ENCODE peak calls at places on chromosomes 5 and 9, in four cellular contexts. One of them, this sample, is unnamed. For H3K9me3, the result is how much of the 10 kb centered on the place peaks cover.

GRCh38 chr5:27908341-27908740 is 870.0 kb upstream of the CDH9 start:
- DNase-seq in CD4-positive, alpha-beta T cell: no peak
- DNase-seq in AG04450: no peak
- DNase-seq in CD8-positive, alpha-beta memory T cell: no peak
- DNase-seq in this sample: no peak

GRCh38 chr9:69178583-69179011 is 4.5 kb downstream of the TJP2 start:
- DNase-seq in CD4-positive, alpha-beta T cell: no peak
- DNase-seq in CD8-positive, alpha-beta memory T cell: no peak
- DNase-seq in AG04450: no peak
- DNase-seq in this sample: no peak

GRCh38 chr9:17322882-17323864 is 188.3 kb downstream of the CNTLN start:
- DNase-seq in AG04450: no peak
- DNase-seq in CD8-positive, alpha-beta memory T cell: no peak
- DNase-seq in CD4-positive, alpha-beta T cell: no peak
- DNase-seq in this sample: no peak

GRCh38 chr9:82168585-82168984 is 180.0 kb downstream of the SPATA31D1 start:
- DNase-seq in CD8-positive, alpha-beta memory T cell: no peak
- DNase-seq in CD4-positive, alpha-beta T cell: no peak
- DNase-seq in AG04450: no peak
- DNase-seq in this sample: no peak

GRCh38 chr5:73388371-73388684 is 60.2 kb downstream of the FOXD1 start:
- DNase-seq in AG04450: no peak
- DNase-seq in CD4-positive, alpha-beta T cell: no peak
- DNase-seq in CD8-positive, alpha-beta memory T cell: no peak
- DNase-seq in this sample: no peak

GRCh38 chr5:152644316-152644715 is 239.2 kb upstream of the NMUR2 start:
- DNase-seq in CD8-positive, alpha-beta memory T cell: no peak
- DNase-seq in CD4-positive, alpha-beta T cell: no peak
- DNase-seq in AG04450: no peak
- DNase-seq in this sample: no peak

GRCh38 chr5:57989378-57989777 is 470.5 kb downstream of the PLK2 start:
- DNase-seq in CD4-positive, alpha-beta T cell: no peak
- DNase-seq in CD8-positive, alpha-beta memory T cell: no peak
- DNase-seq in AG04450: no peak
- DNase-seq in this sample: no peak

GRCh38 chr5:115349001-115349817 is 52.8 kb upstream of the CCDC112 start:
- DNase-seq in CD4-positive, alpha-beta T cell: no peak
- DNase-seq in CD8-positive, alpha-beta memory T cell: no peak
- DNase-seq in AG04450: peak
- DNase-seq in this sample: no peak

GRCh38 chr5:34930870-34931269 is 1.5 kb downstream of the DNAJC21 start:
- DNase-seq in CD8-positive, alpha-beta memory T cell: no peak
- DNase-seq in CD4-positive, alpha-beta T cell: no peak
- DNase-seq in AG04450: no peak
- DNase-seq in this sample: no peak

GRCh38 chr5:131196331-131196730 is 25.6 kb downstream of the LYRM7 start:
- DNase-seq in CD8-positive, alpha-beta memory T cell: no peak
- DNase-seq in CD4-positive, alpha-beta T cell: no peak
- DNase-seq in AG04450: no peak
- DNase-seq in this sample: no peak

GRCh38 chr5:113005454-113005853 is 28.9 kb downstream of the DCP2 start:
- DNase-seq in AG04450: no peak
- DNase-seq in CD4-positive, alpha-beta T cell: no peak
- DNase-seq in CD8-positive, alpha-beta memory T cell: no peak
- DNase-seq in this sample: no peak

GRCh38 chr9:130447193-130447816 is 2.5 kb downstream of the ASS1 start:
- DNase-seq in CD8-positive, alpha-beta memory T cell: no peak
- DNase-seq in AG04450: no peak
- DNase-seq in CD4-positive, alpha-beta T cell: no peak
- DNase-seq in this sample: no peak

GRCh38 chr9:72828281-72828731 is 124.5 kb downstream of the ALDH1A1 start:
- DNase-seq in AG04450: no peak
- DNase-seq in CD4-positive, alpha-beta T cell: no peak
- DNase-seq in CD8-positive, alpha-beta memory T cell: no peak
- DNase-seq in this sample: no peak

GRCh38 chr9:83630938-83631457 is 8.1 kb downstream of the IDNK start:
- DNase-seq in CD8-positive, alpha-beta memory T cell: no peak
- DNase-seq in CD4-positive, alpha-beta T cell: no peak
- DNase-seq in AG04450: no peak
- DNase-seq in this sample: no peak

GRCh38 chr5:155883966-155884555 is 442.9 kb upstream of the SGCD start:
- DNase-seq in CD4-positive, alpha-beta T cell: no peak
- DNase-seq in CD8-positive, alpha-beta memory T cell: no peak
- DNase-seq in AG04450: no peak
- DNase-seq in this sample: no peak

GRCh38 chr5:173229966-173230740 is 4.9 kb downstream of the NKX2-5 start:
- DNase-seq in CD4-positive, alpha-beta T cell: no peak
- DNase-seq in AG04450: no peak
- DNase-seq in CD8-positive, alpha-beta memory T cell: no peak
- DNase-seq in this sample: no peak

GRCh38 chr5:104606258-104606829 is 1043.8 kb upstream of the NUDT12 start:
- DNase-seq in CD4-positive, alpha-beta T cell: no peak
- DNase-seq in AG04450: no peak
- DNase-seq in CD8-positive, alpha-beta memory T cell: no peak
- DNase-seq in this sample: no peak

GRCh38 chr5:40386293-40386692 is 293.4 kb upstream of the PTGER4 start:
- DNase-seq in AG04450: peak
- DNase-seq in CD8-positive, alpha-beta memory T cell: no peak
- DNase-seq in CD4-positive, alpha-beta T cell: no peak
- DNase-seq in this sample: no peak

GRCh38 chr9:80922544-80922943 is 766.8 kb downstream of the TLE1 start:
- DNase-seq in CD8-positive, alpha-beta memory T cell: no peak
- DNase-seq in AG04450: no peak
- DNase-seq in CD4-positive, alpha-beta T cell: no peak
- DNase-seq in this sample: no peak

GRCh38 chr5:37869221-37869620 is 29.4 kb upstream of the GDNF start:
- DNase-seq in AG04450: no peak
- DNase-seq in CD4-positive, alpha-beta T cell: no peak
- DNase-seq in CD8-positive, alpha-beta memory T cell: no peak
- DNase-seq in this sample: no peak

GRCh38 chr9:83477571-83477970 is 60.6 kb downstream of the FRMD3 start:
- DNase-seq in CD4-positive, alpha-beta T cell: no peak
- DNase-seq in AG04450: no peak
- DNase-seq in CD8-positive, alpha-beta memory T cell: no peak
- DNase-seq in this sample: no peak

GRCh38 chr9:35728041-35728971 is 3.7 kb downstream of the TLN1 start:
- DNase-seq in AG04450: peak
- DNase-seq in CD4-positive, alpha-beta T cell: peak
- DNase-seq in CD8-positive, alpha-beta memory T cell: no peak
- DNase-seq in this sample: no peak

GRCh38 chr9:129567842-129568559 is 52.9 kb downstream of the C9orf50 start:
- DNase-seq in CD8-positive, alpha-beta memory T cell: no peak
- DNase-seq in CD4-positive, alpha-beta T cell: no peak
- DNase-seq in AG04450: no peak
- DNase-seq in this sample: no peak

GRCh38 chr9:97319380-97319779 is 11.9 kb downstream of the CCDC180 start:
- DNase-seq in CD4-positive, alpha-beta T cell: no peak
- DNase-seq in CD8-positive, alpha-beta memory T cell: no peak
- DNase-seq in AG04450: no peak
- DNase-seq in this sample: no peak

GRCh38 chr9:133975511-133975910 is 16.6 kb downstream of the VAV2 start:
- DNase-seq in CD4-positive, alpha-beta T cell: no peak
- DNase-seq in CD8-positive, alpha-beta memory T cell: no peak
- DNase-seq in AG04450: no peak
- DNase-seq in this sample: no peak

GRCh38 chr5:172477466-172477865 is 23.1 kb upstream of the SH3PXD2B start:
- DNase-seq in CD8-positive, alpha-beta memory T cell: no peak
- DNase-seq in AG04450: no peak
- DNase-seq in CD4-positive, alpha-beta T cell: no peak
- DNase-seq in this sample: no peak

GRCh38 chr9:76729980-76730737 is 34.1 kb upstream of the PCA3 start:
- DNase-seq in AG04450: no peak
- DNase-seq in CD8-positive, alpha-beta memory T cell: no peak
- DNase-seq in CD4-positive, alpha-beta T cell: no peak
- DNase-seq in this sample: no peak

GRCh38 chr9:5089737-5090136 is 95.7 kb downstream of the INSL6 start:
- DNase-seq in CD8-positive, alpha-beta memory T cell: no peak
- DNase-seq in CD4-positive, alpha-beta T cell: no peak
- DNase-seq in AG04450: no peak
- DNase-seq in this sample: no peak

GRCh38 chr5:33120671-33121070 is 320.1 kb upstream of the TARS1 start:
- DNase-seq in CD4-positive, alpha-beta T cell: no peak
- DNase-seq in CD8-positive, alpha-beta memory T cell: no peak
- DNase-seq in AG04450: peak
- DNase-seq in this sample: no peak

GRCh38 chr9:116365056-116365471 is 211.5 kb downstream of the PAPPA start:
- DNase-seq in CD8-positive, alpha-beta memory T cell: no peak
- DNase-seq in CD4-positive, alpha-beta T cell: no peak
- DNase-seq in AG04450: peak
- DNase-seq in this sample: no peak

GRCh38 chr9:34446468-34446891 is 11.9 kb downstream of the FAM219A start:
- DNase-seq in AG04450: no peak
- DNase-seq in CD8-positive, alpha-beta memory T cell: no peak
- DNase-seq in CD4-positive, alpha-beta T cell: no peak
- DNase-seq in this sample: no peak

GRCh38 chr5:127585661-127586060 is 63.2 kb upstream of the CTXN3 start:
- DNase-seq in CD4-positive, alpha-beta T cell: no peak
- DNase-seq in CD8-positive, alpha-beta memory T cell: no peak
- DNase-seq in AG04450: no peak
- DNase-seq in this sample: no peak

GRCh38 chr5:63854076-63854475 is 108.2 kb downstream of the HTR1A start:
- DNase-seq in AG04450: no peak
- DNase-seq in CD8-positive, alpha-beta memory T cell: no peak
- DNase-seq in CD4-positive, alpha-beta T cell: no peak
- DNase-seq in this sample: no peak

GRCh38 chr5:96344678-96345612 is 88.1 kb downstream of the PCSK1 start:
- DNase-seq in CD8-positive, alpha-beta memory T cell: peak
- DNase-seq in CD4-positive, alpha-beta T cell: no peak
- DNase-seq in AG04450: peak
- DNase-seq in this sample: no peak

GRCh38 chr9:6239694-6240093 is 24.1 kb downstream of the IL33 start:
- DNase-seq in CD4-positive, alpha-beta T cell: no peak
- DNase-seq in CD8-positive, alpha-beta memory T cell: no peak
- DNase-seq in AG04450: no peak
- DNase-seq in this sample: no peak

GRCh38 chr5:32089146-32090000 is 84.7 kb downstream of the GOLPH3 start:
- DNase-seq in CD8-positive, alpha-beta memory T cell: no peak
- DNase-seq in CD4-positive, alpha-beta T cell: no peak
- DNase-seq in AG04450: no peak
- DNase-seq in this sample: no peak

GRCh38 chr9:131255731-131256197 is 20.5 kb downstream of the FAM78A start:
- DNase-seq in CD8-positive, alpha-beta memory T cell: no peak
- DNase-seq in CD4-positive, alpha-beta T cell: no peak
- DNase-seq in AG04450: no peak
- DNase-seq in this sample: no peak

GRCh38 chr5:73448451-73449136 is at the start of gene FOXD1:
- DNase-seq in AG04450: peak
- DNase-seq in CD8-positive, alpha-beta memory T cell: peak
- DNase-seq in CD4-positive, alpha-beta T cell: no peak
- DNase-seq in this sample: no peak

GRCh38 chr5:170405822-170406221 is 16.7 kb upstream of the KCNMB1 start:
- DNase-seq in CD8-positive, alpha-beta memory T cell: no peak
- DNase-seq in AG04450: no peak
- DNase-seq in CD4-positive, alpha-beta T cell: no peak
- DNase-seq in this sample: no peak

GRCh38 chr9:29740518-29740917 is 2167.2 kb upstream of the C9orf72 start:
- DNase-seq in CD8-positive, alpha-beta memory T cell: no peak
- DNase-seq in AG04450: no peak
- DNase-seq in CD4-positive, alpha-beta T cell: no peak
- DNase-seq in this sample: no peak

GRCh38 chr5:4395752-4396151 is 744.4 kb upstream of the ADAMTS16 start:
- DNase-seq in CD4-positive, alpha-beta T cell: no peak
- DNase-seq in CD8-positive, alpha-beta memory T cell: no peak
- DNase-seq in AG04450: no peak
- DNase-seq in this sample: no peak
- H3K9me3 ChIP-seq in CD4-positive, alpha-beta T cell: under half
- H3K9me3 ChIP-seq in CD8-positive, alpha-beta memory T cell: under half
- H3K9me3 ChIP-seq in AG04450: under half
- H3K9me3 ChIP-seq in this sample: under half

GRCh38 chr9:135001526-135001925 is 83.8 kb upstream of the FCN1 start:
- DNase-seq in CD8-positive, alpha-beta memory T cell: no peak
- DNase-seq in CD4-positive, alpha-beta T cell: no peak
- DNase-seq in AG04450: no peak
- DNase-seq in this sample: no peak
- H3K9me3 ChIP-seq in CD8-positive, alpha-beta memory T cell: under half
- H3K9me3 ChIP-seq in CD4-positive, alpha-beta T cell: under half
- H3K9me3 ChIP-seq in AG04450: under half
- H3K9me3 ChIP-seq in this sample: under half

DNA sequence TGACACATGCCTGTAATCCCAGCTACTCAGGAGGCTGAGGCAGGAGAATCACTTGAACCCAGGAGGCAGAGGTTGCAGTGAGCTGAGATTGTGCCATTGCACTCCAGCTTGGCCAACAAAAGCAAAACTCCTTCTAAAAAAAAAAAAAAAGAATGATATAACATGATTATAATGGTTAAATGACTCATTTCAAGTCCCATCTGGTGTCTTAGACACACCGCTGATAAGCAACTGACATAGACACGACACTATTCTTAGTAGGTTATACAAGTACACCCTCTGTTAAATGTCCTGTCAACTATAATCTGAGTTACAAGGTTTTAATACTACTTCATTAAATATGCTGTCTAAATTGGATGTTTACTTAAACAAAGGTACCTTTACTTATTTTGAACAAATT is 405.3 kb upstream of the CLINT1 start:
- DNase-seq in AG04450: no peak
- DNase-seq in CD4-positive, alpha-beta T cell: no peak
- DNase-seq in CD8-positive, alpha-beta memory T cell: no peak
- DNase-seq in this sample: no peak
- H3K9me3 ChIP-seq in AG04450: under half
- H3K9me3 ChIP-seq in CD4-positive, alpha-beta T cell: under half
- H3K9me3 ChIP-seq in CD8-positive, alpha-beta memory T cell: under half
- H3K9me3 ChIP-seq in this sample: under half

GRCh38 chr5:179301796-179302195 is 43.5 kb downstream of the ADAMTS2 start:
- DNase-seq in AG04450: no peak
- DNase-seq in CD8-positive, alpha-beta memory T cell: no peak
- DNase-seq in CD4-positive, alpha-beta T cell: no peak
- DNase-seq in this sample: no peak
- H3K9me3 ChIP-seq in AG04450: under half
- H3K9me3 ChIP-seq in CD8-positive, alpha-beta memory T cell: under half
- H3K9me3 ChIP-seq in CD4-positive, alpha-beta T cell: under half
- H3K9me3 ChIP-seq in this sample: under half

GRCh38 chr5:179167871-179168451 is 107.8 kb downstream of the ZNF354C start:
- DNase-seq in AG04450: no peak
- DNase-seq in CD8-positive, alpha-beta memory T cell: no peak
- DNase-seq in CD4-positive, alpha-beta T cell: no peak
- DNase-seq in this sample: no peak

GRCh38 chr5:179166886-179167841 is 107.0 kb downstream of the ZNF354C start:
- DNase-seq in CD4-positive, alpha-beta T cell: peak
- DNase-seq in CD8-positive, alpha-beta memory T cell: peak
- DNase-seq in AG04450: peak
- DNase-seq in this sample: peak

GRCh38 chr5:179170606-179171005 is 110.4 kb downstream of the ZNF354C start:
- DNase-seq in AG04450: no peak
- DNase-seq in CD4-positive, alpha-beta T cell: no peak
- DNase-seq in CD8-positive, alpha-beta memory T cell: no peak
- DNase-seq in this sample: no peak

GRCh38 chr5:179166171-179166885 is 106.2 kb downstream of the ZNF354C start:
- DNase-seq in AG04450: no peak
- DNase-seq in CD4-positive, alpha-beta T cell: no peak
- DNase-seq in CD8-positive, alpha-beta memory T cell: no peak
- DNase-seq in this sample: no peak

GRCh38 chr5:179168636-179169035 is 108.5 kb downstream of the ZNF354C start:
- DNase-seq in CD8-positive, alpha-beta memory T cell: no peak
- DNase-seq in AG04450: no peak
- DNase-seq in CD4-positive, alpha-beta T cell: no peak
- DNase-seq in this sample: no peak
- H3K9me3 ChIP-seq in CD8-positive, alpha-beta memory T cell: under half
- H3K9me3 ChIP-seq in AG04450: under half
- H3K9me3 ChIP-seq in CD4-positive, alpha-beta T cell: under half
- H3K9me3 ChIP-seq in this sample: under half